ENCODE peak calls at places on chromosomes 6 and 20, in five cellular contexts. F, S, Y, X and O are unnamed samples.

GRCh38 chr6:105051941-105052471 is 95.1 kb downstream of the LIN28B start:
- DNase-seq in F (no peak), S (peak; percentile 8), Y (no peak), X (peak; percentile 89), O (no peak)

GRCh38 chr6:70398783-70399730 is 14.3 kb upstream of the FAM135A start:
- DNase-seq in F (peak; percentile 98), S (peak; percentile 70), Y (no peak), X (peak; percentile 60), O (peak; percentile 74)

GRCh38 chr6:13761361-13762036 is 49.9 kb upstream of the RANBP9 start:
- DNase-seq in F (peak; percentile 28), S (peak; percentile 43), Y (no peak), X (no peak), O (no peak)

GRCh38 chr6:40755749-40756452 is 168.7 kb upstream of the LRFN2 start:
- DNase-seq in F (no peak), S (peak; percentile 75), Y (no peak), X (peak; percentile 72), O (no peak)

GRCh38 chr20:4552075-4552474 is 169.6 kb upstream of the PRND start:
- DNase-seq in F (no peak), S (no peak), Y (no peak), X (no peak), O (no peak)

GRCh38 chr20:18005170-18005989 is 36.6 kb downstream of the MGME1 start:
- DNase-seq in F (no peak), S (no peak), Y (no peak), X (no peak), O (peak; percentile 72)

GRCh38 chr6:127276336-127276735 is 9.7 kb downstream of the RNF146 start:
- DNase-seq in F (no peak), S (no peak), Y (no peak), X (no peak), O (no peak)

GRCh38 chr6:81766482-81767069 is 14.1 kb upstream of the TENT5A start:
- DNase-seq in F (peak; percentile 76), S (peak; percentile 97), Y (no peak), X (peak; percentile 95), O (no peak)

GRCh38 chr6:138157986-138158638 is 3.6 kb upstream of the ARFGEF3 start:
- DNase-seq in F (no peak), S (no peak), Y (no peak), X (peak; percentile 77), O (no peak)

GRCh38 chr6:98946877-98947410 is 802 bp downstream of the FBXL4 start:
- DNase-seq in F (peak; percentile 50), S (peak; percentile 23), Y (no peak), X (no peak), O (no peak)

GRCh38 chr6:144344651-144345050 is 59.5 kb downstream of the UTRN start:
- DNase-seq in F (no peak), S (no peak), Y (no peak), X (no peak), O (no peak)

GRCh38 chr6:119351005-119351394 is 1.4 kb upstream of the MAN1A1 start:
- DNase-seq in F (peak; percentile 35), S (peak; percentile 38), Y (no peak), X (peak; percentile 58), O (no peak)

GRCh38 chr6:129936329-129937165 is 75.4 kb upstream of the TMEM244 start:
- DNase-seq in F (peak; percentile 62), S (peak; percentile 54), Y (no peak), X (peak; percentile 66), O (peak; percentile 63)

GRCh38 chr20:32539817-32540675 is 45.1 kb downstream of the NOL4L start:
- DNase-seq in F (no peak), S (no peak), Y (no peak), X (no peak), O (no peak)

GRCh38 chr6:7313505-7314165 is 636 bp upstream of the SSR1 start:
- DNase-seq in F (no peak), S (peak; percentile 4), Y (no peak), X (no peak), O (no peak)

GRCh38 chr20:7859371-7859802 is 80.9 kb downstream of the HAO1 start:
- DNase-seq in F (peak; percentile 65), S (peak; percentile 78), Y (no peak), X (peak; percentile 77), O (no peak)

GRCh38 chr6:139325686-139326085 is 33.9 kb upstream of the TXLNB start:
- DNase-seq in F (no peak), S (no peak), Y (no peak), X (no peak), O (no peak)

GRCh38 chr6:4356899-4357659 is 221.7 kb upstream of the ECI2 start:
- DNase-seq in F (no peak), S (peak; percentile 32), Y (no peak), X (no peak), O (no peak)

GRCh38 chr6:4362306-4362705 is 226.9 kb upstream of the ECI2 start:
- DNase-seq in F (no peak), S (no peak), Y (no peak), X (no peak), O (no peak)

GRCh38 chr6:4358414-4359107 is 223.2 kb upstream of the ECI2 start:
- DNase-seq in F (peak; percentile 100), S (peak; percentile 100), Y (peak; percentile 85), X (peak; percentile 99), O (peak; percentile 11)

GRCh38 chr6:4360920-4361319 is 225.5 kb upstream of the ECI2 start:
- DNase-seq in F (no peak), S (no peak), Y (no peak), X (no peak), O (no peak)

GRCh38 chr6:4359108-4359710 is 223.8 kb upstream of the ECI2 start:
- DNase-seq in F (no peak), S (no peak), Y (no peak), X (no peak), O (no peak)
- H3K4me3 ChIP-seq in F (no peak overlapping the region), S (no peak overlapping the region), Y (peak overlapping the region; percentile 22), X (no peak overlapping the region), O (no peak overlapping the region)

GRCh38 chr6:36202101-36202500 is 5.6 kb downstream of the BRPF3 start:
- DNase-seq in F (no peak), S (no peak), Y (no peak), X (no peak), O (no peak)
- H3K9me3 ChIP-seq in F (no peaks in the 10 kb centered on the region), S (no peaks in the 10 kb centered on the region), Y (no peaks in the 10 kb centered on the region), X (no peaks in the 10 kb centered on the region), O (no peaks in the 10 kb centered on the region)

GRCh38 chr20:25991051-25991755 is 294.6 kb upstream of the ZNF337 start:
- DNase-seq in F (no peak), S (no peak), Y (no peak), X (no peak), O (no peak)

GRCh38 chr20:25989196-25989595 is 292.5 kb upstream of the ZNF337 start:
- DNase-seq in F (no peak), S (no peak), Y (no peak), X (no peak), O (no peak)

GRCh38 chr20:25984933-25985332 is 288.3 kb upstream of the ZNF337 start:
- DNase-seq in F (no peak), S (no peak), Y (no peak), X (no peak), O (no peak)

GRCh38 chr20:25985597-25985996 is 288.9 kb upstream of the ZNF337 start:
- DNase-seq in F (no peak), S (no peak), Y (no peak), X (no peak), O (no peak)

DNA sequence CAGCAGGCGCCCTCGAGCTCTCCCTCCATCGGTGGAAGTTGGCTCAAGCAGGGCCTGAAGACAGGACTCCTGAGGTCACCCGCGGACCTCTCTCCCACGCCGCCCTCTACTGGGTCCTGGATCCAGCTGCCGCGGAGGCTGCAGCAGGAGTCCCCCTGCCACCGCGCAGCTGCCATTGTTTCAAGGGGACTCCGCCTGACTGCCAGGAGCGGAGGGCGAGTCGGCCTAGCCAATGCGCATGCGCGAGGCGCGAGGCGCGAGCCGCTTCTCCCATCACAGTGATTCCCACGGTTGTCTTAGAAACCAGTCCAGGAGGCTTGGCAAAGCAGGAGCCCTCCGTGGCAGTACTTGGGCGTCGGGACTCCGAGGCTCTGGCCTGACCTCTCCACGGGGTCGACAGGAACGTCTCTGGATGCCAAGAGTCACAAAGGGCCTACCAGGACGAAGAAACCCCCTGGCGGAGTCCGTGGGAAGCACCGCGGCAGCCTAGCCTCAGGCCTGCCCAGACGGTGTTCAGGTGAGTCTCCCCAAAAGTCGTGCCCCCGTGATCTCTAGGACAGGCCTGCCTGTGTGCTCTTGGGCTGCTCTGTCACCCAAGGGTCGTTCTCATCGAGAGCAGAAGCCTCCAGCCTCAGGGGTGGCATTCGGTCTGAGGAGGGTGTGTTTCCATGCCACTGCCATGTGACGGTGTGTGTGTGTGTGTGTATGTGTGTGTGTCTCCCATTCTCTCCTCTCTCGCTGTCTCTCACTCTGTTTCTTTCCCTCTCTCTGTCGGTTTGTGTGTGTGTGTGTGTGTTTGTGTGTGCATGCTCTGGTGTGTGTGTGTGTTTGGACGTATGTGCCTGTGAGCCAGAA is 290.6 kb upstream of the ZNF337 start:
- DNase-seq in F (peak; percentile 39), S (peak; percentile 11), Y (no peak), X (no peak), O (peak; percentile 63)
- H3K4me3 ChIP-seq in F (no peak overlapping the region), S (no peak overlapping the region), Y (peak overlapping the region; percentile 57), X (no peak overlapping the region), O (peak overlapping the region; percentile 31)

GRCh38 chr6:2242311-2242710 is 3.1 kb downstream of the GMDS start:
- DNase-seq in F (no peak), S (no peak), Y (no peak), X (no peak), O (no peak)
- H3K9me3 ChIP-seq in F (no peaks in the 10 kb centered on the region), S (no peaks in the 10 kb centered on the region), Y (no peaks in the 10 kb centered on the region), X (no peaks in the 10 kb centered on the region), O (no peaks in the 10 kb centered on the region)

GRCh38 chr6:44396968-44397367 is 9.5 kb downstream of the CDC5L start:
- DNase-seq in F (no peak), S (no peak), Y (no peak), X (no peak), O (no peak)
- H3K4me3 ChIP-seq in F (no peak overlapping the region), S (no peak overlapping the region), Y (no peak overlapping the region), X (no peak overlapping the region), O (no peak overlapping the region)